ENCODE peak calls at places on chromosomes 16 and 17, in six cellular contexts. One of them, this sample, is unnamed.

GRCh38 chr16:21943571-21943970 is 9.6 kb upstream of the UQCRC2 start:
- DNase-seq in H1: no peak
- DNase-seq in left ventricle myocardium inferior: no peak
- DNase-seq in stomach: no peak
- DNase-seq in heart right ventricle: no peak
- DNase-seq in OCI-LY7: no peak
- DNase-seq in this sample: no peak

GRCh38 chr16:12358898-12359297 is 382.4 kb downstream of the SNX29 start:
- DNase-seq in OCI-LY7: no peak
- DNase-seq in heart right ventricle: no peak
- DNase-seq in H1: no peak
- DNase-seq in stomach: no peak
- DNase-seq in left ventricle myocardium inferior: no peak
- DNase-seq in this sample: no peak

GRCh38 chr16:4496305-4496704 is 20.1 kb downstream of the HMOX2 start:
- DNase-seq in left ventricle myocardium inferior: no peak
- DNase-seq in H1: no peak
- DNase-seq in heart right ventricle: no peak
- DNase-seq in stomach: no peak
- DNase-seq in OCI-LY7: no peak
- DNase-seq in this sample: no peak

GRCh38 chr17:7932949-7933348 is 943 bp downstream of the CNTROB start:
- DNase-seq in OCI-LY7: peak
- DNase-seq in H1: peak
- DNase-seq in left ventricle myocardium inferior: no peak
- DNase-seq in stomach: peak
- DNase-seq in heart right ventricle: no peak
- DNase-seq in this sample: no peak

GRCh38 chr17:63370696-63371095 is 75.4 kb downstream of the CYB561 start:
- DNase-seq in left ventricle myocardium inferior: no peak
- DNase-seq in H1: no peak
- DNase-seq in heart right ventricle: no peak
- DNase-seq in OCI-LY7: no peak
- DNase-seq in stomach: no peak
- DNase-seq in this sample: no peak

GRCh38 chr17:7943291-7943690 is 11.3 kb downstream of the CNTROB start:
- DNase-seq in heart right ventricle: no peak
- DNase-seq in left ventricle myocardium inferior: no peak
- DNase-seq in stomach: no peak
- DNase-seq in OCI-LY7: no peak
- DNase-seq in H1: no peak
- DNase-seq in this sample: no peak

GRCh38 chr16:89202422-89203215 is 2.3 kb upstream of the SLC22A31 start:
- DNase-seq in heart right ventricle: no peak
- DNase-seq in left ventricle myocardium inferior: no peak
- DNase-seq in stomach: no peak
- DNase-seq in OCI-LY7: no peak
- DNase-seq in H1: peak
- DNase-seq in this sample: no peak

GRCh38 chr17:3913531-3914318 is 2.5 kb downstream of the P2RX1 start:
- DNase-seq in heart right ventricle: peak
- DNase-seq in left ventricle myocardium inferior: peak
- DNase-seq in stomach: peak
- DNase-seq in OCI-LY7: peak
- DNase-seq in H1: peak
- DNase-seq in this sample: peak

GRCh38 chr17:63450551-63450950 is 4.4 kb upstream of the CYB561 start:
- DNase-seq in OCI-LY7: no peak
- DNase-seq in heart right ventricle: peak
- DNase-seq in H1: no peak
- DNase-seq in stomach: no peak
- DNase-seq in left ventricle myocardium inferior: no peak
- DNase-seq in this sample: peak

GRCh38 chr16:78996806-78997205 is 603.7 kb downstream of the MAF start:
- DNase-seq in OCI-LY7: no peak
- DNase-seq in heart right ventricle: no peak
- DNase-seq in stomach: no peak
- DNase-seq in H1: no peak
- DNase-seq in left ventricle myocardium inferior: no peak
- DNase-seq in this sample: no peak

GRCh38 chr16:26454102-26454501 is 612.6 kb upstream of the C16orf82 start:
- DNase-seq in stomach: no peak
- DNase-seq in H1: no peak
- DNase-seq in OCI-LY7: no peak
- DNase-seq in heart right ventricle: no peak
- DNase-seq in left ventricle myocardium inferior: no peak
- DNase-seq in this sample: no peak

GRCh38 chr16:46932802-46933201 is 40.7 kb downstream of the DNAJA2 start:
- DNase-seq in stomach: peak
- DNase-seq in left ventricle myocardium inferior: no peak
- DNase-seq in H1: peak
- DNase-seq in heart right ventricle: no peak
- DNase-seq in OCI-LY7: peak
- DNase-seq in this sample: no peak

GRCh38 chr17:82963104-82963950 is 116.1 kb upstream of the METRNL start:
- DNase-seq in H1: peak
- DNase-seq in left ventricle myocardium inferior: peak
- DNase-seq in heart right ventricle: peak
- DNase-seq in stomach: peak
- DNase-seq in OCI-LY7: peak
- DNase-seq in this sample: no peak

GRCh38 chr17:31731119-31731518 is 127.9 kb downstream of the COPRS start:
- DNase-seq in left ventricle myocardium inferior: no peak
- DNase-seq in stomach: no peak
- DNase-seq in H1: no peak
- DNase-seq in heart right ventricle: no peak
- DNase-seq in OCI-LY7: no peak
- DNase-seq in this sample: no peak

GRCh38 chr17:76867578-76868175 is 527 bp upstream of the MGAT5B start:
- DNase-seq in H1: no peak
- DNase-seq in stomach: no peak
- DNase-seq in left ventricle myocardium inferior: no peak
- DNase-seq in heart right ventricle: no peak
- DNase-seq in OCI-LY7: peak
- DNase-seq in this sample: no peak

GRCh38 chr17:31752570-31752969 is 106.5 kb downstream of the COPRS start:
- DNase-seq in H1: no peak
- DNase-seq in stomach: no peak
- DNase-seq in left ventricle myocardium inferior: no peak
- DNase-seq in heart right ventricle: no peak
- DNase-seq in OCI-LY7: no peak
- DNase-seq in this sample: no peak

GRCh38 chr16:56382459-56382858 is 42.9 kb downstream of the AMFR start:
- DNase-seq in left ventricle myocardium inferior: no peak
- DNase-seq in stomach: no peak
- DNase-seq in heart right ventricle: no peak
- DNase-seq in H1: no peak
- DNase-seq in OCI-LY7: no peak
- DNase-seq in this sample: no peak

GRCh38 chr16:80804061-80804450 is 342 bp downstream of the CDYL2 start:
- DNase-seq in stomach: no peak
- DNase-seq in H1: peak
- DNase-seq in left ventricle myocardium inferior: peak
- DNase-seq in heart right ventricle: peak
- DNase-seq in OCI-LY7: peak
- DNase-seq in this sample: no peak

GRCh38 chr17:19720631-19721426 is 4.4 kb upstream of the SLC47A2 start:
- DNase-seq in H1: no peak
- DNase-seq in left ventricle myocardium inferior: no peak
- DNase-seq in heart right ventricle: no peak
- DNase-seq in OCI-LY7: no peak
- DNase-seq in stomach: peak
- DNase-seq in this sample: no peak

GRCh38 chr16:11627822-11628457 is 40.3 kb upstream of the SNN start:
- DNase-seq in H1: no peak
- DNase-seq in heart right ventricle: peak
- DNase-seq in stomach: peak
- DNase-seq in OCI-LY7: no peak
- DNase-seq in left ventricle myocardium inferior: no peak
- DNase-seq in this sample: no peak

GRCh38 chr17:1779571-1780074 is 17.8 kb downstream of the SERPINF1 start:
- DNase-seq in H1: no peak
- DNase-seq in heart right ventricle: peak
- DNase-seq in left ventricle myocardium inferior: peak
- DNase-seq in OCI-LY7: no peak
- DNase-seq in stomach: peak
- DNase-seq in this sample: no peak

GRCh38 chr17:16086957-16087356 is 87.3 kb downstream of the TTC19 start:
- DNase-seq in H1: no peak
- DNase-seq in OCI-LY7: no peak
- DNase-seq in stomach: no peak
- DNase-seq in left ventricle myocardium inferior: no peak
- DNase-seq in heart right ventricle: no peak
- DNase-seq in this sample: no peak

GRCh38 chr17:81582769-81583168 is 30.6 kb upstream of the FAAP100 start:
- DNase-seq in H1: no peak
- DNase-seq in left ventricle myocardium inferior: no peak
- DNase-seq in heart right ventricle: no peak
- DNase-seq in OCI-LY7: no peak
- DNase-seq in stomach: no peak
- DNase-seq in this sample: no peak

GRCh38 chr16:82329504-82330192 is 159.6 kb upstream of the MPHOSPH6 start:
- DNase-seq in left ventricle myocardium inferior: no peak
- DNase-seq in H1: no peak
- DNase-seq in OCI-LY7: no peak
- DNase-seq in heart right ventricle: no peak
- DNase-seq in stomach: peak
- DNase-seq in this sample: no peak

GRCh38 chr17:44655983-44656700 is at the start of gene MEIOC:
- DNase-seq in H1: peak
- DNase-seq in left ventricle myocardium inferior: no peak
- DNase-seq in stomach: no peak
- DNase-seq in OCI-LY7: peak
- DNase-seq in heart right ventricle: no peak
- DNase-seq in this sample: no peak

GRCh38 chr17:9890124-9890523 is 14.9 kb downstream of the RCVRN start:
- DNase-seq in H1: peak
- DNase-seq in OCI-LY7: peak
- DNase-seq in left ventricle myocardium inferior: no peak
- DNase-seq in heart right ventricle: no peak
- DNase-seq in stomach: no peak
- DNase-seq in this sample: no peak

GRCh38 chr16:83561876-83562275 is 245.9 kb upstream of the HSBP1 start:
- DNase-seq in heart right ventricle: no peak
- DNase-seq in H1: no peak
- DNase-seq in OCI-LY7: no peak
- DNase-seq in left ventricle myocardium inferior: no peak
- DNase-seq in stomach: no peak
- DNase-seq in this sample: no peak

GRCh38 chr16:51382215-51382614 is 231.1 kb upstream of the SALL1 start:
- DNase-seq in left ventricle myocardium inferior: no peak
- DNase-seq in heart right ventricle: no peak
- DNase-seq in stomach: no peak
- DNase-seq in OCI-LY7: no peak
- DNase-seq in H1: no peak
- DNase-seq in this sample: no peak

GRCh38 chr16:85202051-85202601 is 89.9 kb upstream of the CIBAR2 start:
- DNase-seq in H1: peak
- DNase-seq in OCI-LY7: no peak
- DNase-seq in heart right ventricle: no peak
- DNase-seq in stomach: no peak
- DNase-seq in left ventricle myocardium inferior: no peak
- DNase-seq in this sample: no peak
- H3K4me3 ChIP-seq in H1: no peak
- H3K4me3 ChIP-seq in OCI-LY7: no peak
- H3K4me3 ChIP-seq in heart right ventricle: no peak
- H3K4me3 ChIP-seq in stomach: no peak
- H3K4me3 ChIP-seq in left ventricle myocardium inferior: peak
- H3K4me3 ChIP-seq in this sample: no peak

GRCh38 chr17:29612404-29613370 is 10.0 kb downstream of the CORO6 start:
- DNase-seq in heart right ventricle: no peak
- DNase-seq in left ventricle myocardium inferior: no peak
- DNase-seq in H1: no peak
- DNase-seq in OCI-LY7: no peak
- DNase-seq in stomach: no peak
- DNase-seq in this sample: no peak
- H3K4me3 ChIP-seq in heart right ventricle: peak
- H3K4me3 ChIP-seq in left ventricle myocardium inferior: peak
- H3K4me3 ChIP-seq in H1: no peak
- H3K4me3 ChIP-seq in OCI-LY7: no peak
- H3K4me3 ChIP-seq in stomach: peak
- H3K4me3 ChIP-seq in this sample: peak

GRCh38 chr16:65817066-65817465 is 549.4 kb upstream of the CDH5 start:
- DNase-seq in H1: no peak
- DNase-seq in left ventricle myocardium inferior: no peak
- DNase-seq in heart right ventricle: no peak
- DNase-seq in stomach: no peak
- DNase-seq in OCI-LY7: no peak
- DNase-seq in this sample: no peak
- H3K4me3 ChIP-seq in H1: no peak
- H3K4me3 ChIP-seq in left ventricle myocardium inferior: no peak
- H3K4me3 ChIP-seq in heart right ventricle: no peak
- H3K4me3 ChIP-seq in stomach: no peak
- H3K4me3 ChIP-seq in OCI-LY7: no peak
- H3K4me3 ChIP-seq in this sample: no peak

GRCh38 chr17:60599220-60599619 is 773 bp upstream of the PPM1D start:
- DNase-seq in stomach: no peak
- DNase-seq in heart right ventricle: no peak
- DNase-seq in H1: no peak
- DNase-seq in left ventricle myocardium inferior: no peak
- DNase-seq in OCI-LY7: no peak
- DNase-seq in this sample: no peak

GRCh38 chr17:60597297-60597696 is 2.7 kb upstream of the PPM1D start:
- DNase-seq in H1: no peak
- DNase-seq in heart right ventricle: no peak
- DNase-seq in left ventricle myocardium inferior: no peak
- DNase-seq in OCI-LY7: no peak
- DNase-seq in stomach: no peak
- DNase-seq in this sample: no peak

GRCh38 chr17:60600490-60601431 is 768 bp downstream of the PPM1D start:
- DNase-seq in H1: peak
- DNase-seq in stomach: peak
- DNase-seq in heart right ventricle: peak
- DNase-seq in left ventricle myocardium inferior: peak
- DNase-seq in OCI-LY7: peak
- DNase-seq in this sample: peak

GRCh38 chr17:60599620-60600489 is at the start of gene PPM1D:
- DNase-seq in left ventricle myocardium inferior: peak
- DNase-seq in H1: peak
- DNase-seq in OCI-LY7: peak
- DNase-seq in stomach: peak
- DNase-seq in heart right ventricle: peak
- DNase-seq in this sample: peak

GRCh38 chr17:60598001-60598736 is 1.8 kb upstream of the PPM1D start:
- DNase-seq in OCI-LY7: no peak
- DNase-seq in H1: no peak
- DNase-seq in stomach: no peak
- DNase-seq in heart right ventricle: no peak
- DNase-seq in left ventricle myocardium inferior: no peak
- DNase-seq in this sample: no peak
- H3K4me3 ChIP-seq in OCI-LY7: no peak
- H3K4me3 ChIP-seq in H1: no peak
- H3K4me3 ChIP-seq in stomach: no peak
- H3K4me3 ChIP-seq in heart right ventricle: no peak
- H3K4me3 ChIP-seq in left ventricle myocardium inferior: no peak
- H3K4me3 ChIP-seq in this sample: no peak

This sample was measured in effector memory CD4-positive, alpha-beta T cell.